ENCODE peak calls at places on chromosomes 1 and 21, in nine cellular contexts. One of them, this sample, is unnamed.

GRCh38 chr1:52727114-52727586 is 897 bp downstream of the ZYG11B start:
- DNase-seq in naive B cell: no peak
- DNase-seq in lung microvascular endothelial cell: peak
- DNase-seq in sigmoid colon: no peak
- DNase-seq in activated naive CD8-positive, alpha-beta T cell treated with anti-CD3 and anti-CD28 coated beads, Interleukin-2, amount 50 U/mL, for 24 hours: no peak
- DNase-seq in mesothelial cell of epicardium: no peak
- DNase-seq in amniotic stem cell: no peak
- DNase-seq in heart left ventricle: no peak
- DNase-seq in iPS-NIHi11: peak
- DNase-seq in this sample: no peak

GRCh38 chr21:14285147-14285546 is 69.2 kb downstream of the RBM11 start:
- DNase-seq in iPS-NIHi11: no peak
- DNase-seq in amniotic stem cell: no peak
- DNase-seq in naive B cell: no peak
- DNase-seq in activated naive CD8-positive, alpha-beta T cell treated with anti-CD3 and anti-CD28 coated beads, Interleukin-2, amount 50 U/mL, for 24 hours: no peak
- DNase-seq in heart left ventricle: no peak
- DNase-seq in lung microvascular endothelial cell: no peak
- DNase-seq in sigmoid colon: no peak
- DNase-seq in mesothelial cell of epicardium: no peak
- DNase-seq in this sample: no peak

GRCh38 chr1:225044258-225044657 is 114.8 kb downstream of the DNAH14 start:
- DNase-seq in mesothelial cell of epicardium: no peak
- DNase-seq in amniotic stem cell: no peak
- DNase-seq in activated naive CD8-positive, alpha-beta T cell treated with anti-CD3 and anti-CD28 coated beads, Interleukin-2, amount 50 U/mL, for 24 hours: no peak
- DNase-seq in heart left ventricle: no peak
- DNase-seq in iPS-NIHi11: no peak
- DNase-seq in sigmoid colon: no peak
- DNase-seq in lung microvascular endothelial cell: no peak
- DNase-seq in naive B cell: no peak
- DNase-seq in this sample: peak

GRCh38 chr1:235954306-235955283 is 87.9 kb upstream of the LYST start:
- DNase-seq in naive B cell: peak
- DNase-seq in iPS-NIHi11: no peak
- DNase-seq in lung microvascular endothelial cell: no peak
- DNase-seq in sigmoid colon: peak
- DNase-seq in activated naive CD8-positive, alpha-beta T cell treated with anti-CD3 and anti-CD28 coated beads, Interleukin-2, amount 50 U/mL, for 24 hours: peak
- DNase-seq in amniotic stem cell: no peak
- DNase-seq in mesothelial cell of epicardium: no peak
- DNase-seq in heart left ventricle: peak
- DNase-seq in this sample: no peak

GRCh38 chr1:211485480-211485857 is 6.5 kb downstream of the RD3 start:
- DNase-seq in iPS-NIHi11: no peak
- DNase-seq in sigmoid colon: no peak
- DNase-seq in activated naive CD8-positive, alpha-beta T cell treated with anti-CD3 and anti-CD28 coated beads, Interleukin-2, amount 50 U/mL, for 24 hours: no peak
- DNase-seq in naive B cell: no peak
- DNase-seq in heart left ventricle: no peak
- DNase-seq in lung microvascular endothelial cell: no peak
- DNase-seq in mesothelial cell of epicardium: no peak
- DNase-seq in amniotic stem cell: no peak
- DNase-seq in this sample: no peak

GRCh38 chr1:187626056-187626455 is 797.3 kb downstream of the PLA2G4A start:
- DNase-seq in naive B cell: no peak
- DNase-seq in mesothelial cell of epicardium: no peak
- DNase-seq in amniotic stem cell: no peak
- DNase-seq in activated naive CD8-positive, alpha-beta T cell treated with anti-CD3 and anti-CD28 coated beads, Interleukin-2, amount 50 U/mL, for 24 hours: no peak
- DNase-seq in iPS-NIHi11: no peak
- DNase-seq in heart left ventricle: no peak
- DNase-seq in lung microvascular endothelial cell: no peak
- DNase-seq in sigmoid colon: no peak
- DNase-seq in this sample: no peak

GRCh38 chr1:245378352-245379144 is 223.8 kb downstream of the KIF26B start:
- DNase-seq in mesothelial cell of epicardium: no peak
- DNase-seq in activated naive CD8-positive, alpha-beta T cell treated with anti-CD3 and anti-CD28 coated beads, Interleukin-2, amount 50 U/mL, for 24 hours: peak
- DNase-seq in sigmoid colon: no peak
- DNase-seq in amniotic stem cell: no peak
- DNase-seq in lung microvascular endothelial cell: no peak
- DNase-seq in heart left ventricle: no peak
- DNase-seq in iPS-NIHi11: no peak
- DNase-seq in naive B cell: no peak
- DNase-seq in this sample: no peak

GRCh38 chr1:61930246-61930645 is 188.0 kb downstream of the PATJ start:
- DNase-seq in sigmoid colon: no peak
- DNase-seq in iPS-NIHi11: no peak
- DNase-seq in activated naive CD8-positive, alpha-beta T cell treated with anti-CD3 and anti-CD28 coated beads, Interleukin-2, amount 50 U/mL, for 24 hours: no peak
- DNase-seq in heart left ventricle: no peak
- DNase-seq in amniotic stem cell: no peak
- DNase-seq in lung microvascular endothelial cell: no peak
- DNase-seq in mesothelial cell of epicardium: no peak
- DNase-seq in naive B cell: no peak
- DNase-seq in this sample: no peak

GRCh38 chr1:208149213-208149612 is 95.0 kb downstream of the PLXNA2 start:
- DNase-seq in naive B cell: no peak
- DNase-seq in activated naive CD8-positive, alpha-beta T cell treated with anti-CD3 and anti-CD28 coated beads, Interleukin-2, amount 50 U/mL, for 24 hours: no peak
- DNase-seq in mesothelial cell of epicardium: no peak
- DNase-seq in amniotic stem cell: no peak
- DNase-seq in lung microvascular endothelial cell: no peak
- DNase-seq in sigmoid colon: no peak
- DNase-seq in iPS-NIHi11: no peak
- DNase-seq in heart left ventricle: no peak
- DNase-seq in this sample: no peak

GRCh38 chr1:15994590-15995351 is 9.3 kb upstream of the SRARP start:
- DNase-seq in mesothelial cell of epicardium: no peak
- DNase-seq in activated naive CD8-positive, alpha-beta T cell treated with anti-CD3 and anti-CD28 coated beads, Interleukin-2, amount 50 U/mL, for 24 hours: peak
- DNase-seq in sigmoid colon: peak
- DNase-seq in iPS-NIHi11: peak
- DNase-seq in naive B cell: peak
- DNase-seq in amniotic stem cell: peak
- DNase-seq in lung microvascular endothelial cell: peak
- DNase-seq in heart left ventricle: peak
- DNase-seq in this sample: peak

GRCh38 chr1:61140056-61140549 is 57.7 kb downstream of the NFIA start:
- DNase-seq in amniotic stem cell: no peak
- DNase-seq in heart left ventricle: no peak
- DNase-seq in lung microvascular endothelial cell: no peak
- DNase-seq in mesothelial cell of epicardium: no peak
- DNase-seq in activated naive CD8-positive, alpha-beta T cell treated with anti-CD3 and anti-CD28 coated beads, Interleukin-2, amount 50 U/mL, for 24 hours: no peak
- DNase-seq in sigmoid colon: no peak
- DNase-seq in iPS-NIHi11: no peak
- DNase-seq in naive B cell: no peak
- DNase-seq in this sample: no peak

GRCh38 chr1:152029144-152029936 is 7.5 kb downstream of the S100A11 start:
- DNase-seq in activated naive CD8-positive, alpha-beta T cell treated with anti-CD3 and anti-CD28 coated beads, Interleukin-2, amount 50 U/mL, for 24 hours: peak
- DNase-seq in mesothelial cell of epicardium: no peak
- DNase-seq in naive B cell: no peak
- DNase-seq in amniotic stem cell: no peak
- DNase-seq in iPS-NIHi11: no peak
- DNase-seq in heart left ventricle: no peak
- DNase-seq in sigmoid colon: no peak
- DNase-seq in lung microvascular endothelial cell: no peak
- DNase-seq in this sample: peak

GRCh38 chr1:32539584-32540571 is 651 bp downstream of the ZBTB8A start:
- DNase-seq in activated naive CD8-positive, alpha-beta T cell treated with anti-CD3 and anti-CD28 coated beads, Interleukin-2, amount 50 U/mL, for 24 hours: peak
- DNase-seq in amniotic stem cell: no peak
- DNase-seq in lung microvascular endothelial cell: peak
- DNase-seq in mesothelial cell of epicardium: peak
- DNase-seq in heart left ventricle: peak
- DNase-seq in naive B cell: no peak
- DNase-seq in sigmoid colon: peak
- DNase-seq in iPS-NIHi11: peak
- DNase-seq in this sample: peak